ENCODE peak calls at places on chromosomes 11 and 22, in five cellular contexts. One of them, this sample, is unnamed.

GRCh38 chr11:44709966-44710365 is 16.8 kb upstream of the TSPAN18 start:
- DNase-seq in GM18507: no peak
- DNase-seq in right cardiac atrium: no peak
- DNase-seq in NCI-H774: no peak
- DNase-seq in NCI-H2171: no peak
- DNase-seq in this sample: no peak

GRCh38 chr22:17436382-17436951 is 67.2 kb downstream of the CECR2 start:
- DNase-seq in GM18507: peak
- DNase-seq in right cardiac atrium: no peak
- DNase-seq in NCI-H774: no peak
- DNase-seq in NCI-H2171: no peak
- DNase-seq in this sample: peak

GRCh38 chr11:65560555-65561418 is 2.6 kb upstream of the LTBP3 start:
- DNase-seq in GM18507: no peak
- DNase-seq in right cardiac atrium: peak
- DNase-seq in NCI-H774: peak
- DNase-seq in NCI-H2171: no peak
- DNase-seq in this sample: no peak

GRCh38 chr11:2513441-2513840 is 68.6 kb downstream of the KCNQ1 start:
- DNase-seq in GM18507: no peak
- DNase-seq in right cardiac atrium: no peak
- DNase-seq in NCI-H774: no peak
- DNase-seq in NCI-H2171: no peak
- DNase-seq in this sample: no peak

GRCh38 chr11:68677432-68677831 is 6.9 kb upstream of the GAL start:
- DNase-seq in GM18507: no peak
- DNase-seq in right cardiac atrium: no peak
- DNase-seq in NCI-H774: no peak
- DNase-seq in NCI-H2171: no peak
- DNase-seq in this sample: no peak

GRCh38 chr22:49372530-49373288 is 455.0 kb downstream of the BRD1 start:
- DNase-seq in GM18507: no peak
- DNase-seq in right cardiac atrium: no peak
- DNase-seq in NCI-H774: peak
- DNase-seq in NCI-H2171: no peak
- DNase-seq in this sample: no peak

GRCh38 chr11:10526974-10527918 is 13.7 kb downstream of the RNF141 start:
- DNase-seq in GM18507: no peak
- DNase-seq in right cardiac atrium: no peak
- DNase-seq in NCI-H774: no peak
- DNase-seq in NCI-H2171: no peak
- DNase-seq in this sample: peak

GRCh38 chr22:23913306-23913660 is 19.1 kb downstream of the MIF start:
- DNase-seq in GM18507: no peak
- DNase-seq in right cardiac atrium: no peak
- DNase-seq in NCI-H774: no peak
- DNase-seq in NCI-H2171: no peak
- DNase-seq in this sample: no peak

GRCh38 chr22:37306494-37306829 is 24.2 kb downstream of the CYTH4 start:
- DNase-seq in GM18507: no peak
- DNase-seq in right cardiac atrium: no peak
- DNase-seq in NCI-H774: no peak
- DNase-seq in NCI-H2171: no peak
- DNase-seq in this sample: no peak

GRCh38 chr11:368414-369335 is 624 bp upstream of the B4GALNT4 start:
- DNase-seq in GM18507: no peak
- DNase-seq in right cardiac atrium: peak
- DNase-seq in NCI-H774: no peak
- DNase-seq in NCI-H2171: no peak
- DNase-seq in this sample: no peak

GRCh38 chr11:80155412-80156017 is 714.7 kb upstream of the TENM4 start:
- DNase-seq in GM18507: no peak
- DNase-seq in right cardiac atrium: no peak
- DNase-seq in NCI-H774: peak
- DNase-seq in NCI-H2171: peak
- DNase-seq in this sample: no peak